ENCODE peak calls at places on chromosomes 4 and X, in four cellular contexts. M is tibial nerve, L is WERI-Rb-1, C is SK-N-SH. O is an unnamed sample.

GRCh38 chr4:184471872-184472539 is 2.3 kb downstream of the IRF2 start:
- DNase-seq in M (no peak), L (peak), C (peak), O (peak)

GRCh38 chr4:96317924-96318323 is 478.0 kb downstream of the PDHA2 start:
- DNase-seq in M (no peak), L (no peak), C (no peak), O (no peak)

GRCh38 chr4:135256111-135256510 is 1054.5 kb upstream of the PABPC4L start:
- DNase-seq in M (no peak), L (no peak), C (no peak), O (peak)

GRCh38 chr4:24856586-24856985 is 56.3 kb downstream of the CCDC149 start:
- DNase-seq in M (no peak), L (peak), C (peak), O (peak)

GRCh38 chrX:103249805-103250204 is 5.2 kb downstream of the TCEAL8 start:
- DNase-seq in M (no peak), L (no peak), C (no peak), O (no peak)

GRCh38 chrX:77910108-77910840 is at the start of gene ATP7A:
- DNase-seq in M (peak), L (peak), C (peak), O (peak)

GRCh38 chr4:161841759-161842158 is 322.0 kb downstream of the FSTL5 start:
- DNase-seq in M (no peak), L (peak), C (no peak), O (no peak)

GRCh38 chr4:54230479-54231418 is 1.7 kb downstream of the PDGFRA start:
- DNase-seq in M (peak), L (no peak), C (peak), O (peak)

GRCh38 chr4:3248811-3249661 is at the start of gene MSANTD1:
- DNase-seq in M (no peak), L (no peak), C (peak), O (peak)

GRCh38 chr4:148065069-148065468 is 333.2 kb downstream of the ARHGAP10 start:
- DNase-seq in M (no peak), L (no peak), C (no peak), O (peak)

GRCh38 chr4:5638976-5639375 is 69.4 kb downstream of the EVC2 start:
- DNase-seq in M (no peak), L (no peak), C (no peak), O (peak)

DNA sequence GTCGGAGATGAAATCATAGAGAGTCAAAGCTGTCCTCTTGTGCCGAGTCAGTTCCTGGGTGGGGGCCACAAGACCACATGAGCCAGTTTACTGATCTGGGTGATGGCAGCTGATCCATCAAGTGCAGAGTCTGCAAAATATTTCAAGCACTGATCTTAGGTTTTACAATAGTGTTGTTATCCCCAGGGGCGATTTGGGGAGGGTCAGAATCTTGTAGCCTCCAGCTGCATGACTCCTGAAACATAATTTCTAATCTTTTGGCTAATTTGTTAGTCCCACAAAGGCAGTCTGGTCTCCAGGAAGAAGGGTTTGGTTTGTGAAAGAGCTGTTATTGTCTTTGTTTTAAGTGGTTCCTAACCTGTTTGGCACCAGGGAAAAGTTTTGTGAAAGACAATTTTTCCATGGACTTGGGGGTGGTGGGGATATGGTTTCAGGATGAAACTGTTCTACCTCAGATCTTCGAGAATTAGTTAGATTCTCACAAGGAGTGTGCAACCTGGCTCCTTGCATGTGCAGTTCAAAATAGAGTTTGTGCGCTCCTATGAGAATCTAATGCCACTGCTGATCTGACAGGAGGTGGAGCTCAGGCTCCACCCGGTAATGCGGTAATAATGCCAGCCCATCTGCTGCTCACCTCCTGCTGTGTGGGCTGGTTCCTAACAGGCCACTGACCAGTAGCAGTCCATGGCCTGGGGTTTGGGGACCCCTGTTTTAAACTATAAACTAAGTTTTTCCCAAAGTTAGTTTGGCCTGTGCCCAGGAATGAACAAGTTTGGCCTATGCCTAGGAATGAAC is 29.2 kb downstream of the METAP1 start:
- DNase-seq in M (no peak), L (peak), C (no peak), O (no peak)
- TF ChIP-seq CTCF in M (no peak), L (peak), C (no peak), O (no peak)

GRCh38 chr4:114364857-114365256 is 233.8 kb upstream of the UGT8 start:
- DNase-seq in M (no peak), L (no peak), C (no peak), O (peak)
- H3K4me3 ChIP-seq in M (no peak), L (no peak), C (no peak), O (no peak)

GRCh38 chrX:9530848-9531274 is 66.0 kb downstream of the TBL1X start:
- DNase-seq in M (peak), L (peak), C (peak), O (peak)

GRCh38 chrX:9529223-9529622 is 64.4 kb downstream of the TBL1X start:
- DNase-seq in M (no peak), L (no peak), C (no peak), O (no peak)

GRCh38 chrX:9525511-9526248 is 60.8 kb downstream of the TBL1X start:
- DNase-seq in M (no peak), L (no peak), C (no peak), O (no peak)

GRCh38 chrX:9526965-9527364 is 62.1 kb downstream of the TBL1X start:
- DNase-seq in M (no peak), L (no peak), C (no peak), O (no peak)

GRCh38 chrX:9528498-9528897 is 63.6 kb downstream of the TBL1X start:
- DNase-seq in M (no peak), L (no peak), C (no peak), O (no peak)
- H3K27ac ChIP-seq in M (no peak), L (no peak), C (no peak), O (no peak)

DNA sequence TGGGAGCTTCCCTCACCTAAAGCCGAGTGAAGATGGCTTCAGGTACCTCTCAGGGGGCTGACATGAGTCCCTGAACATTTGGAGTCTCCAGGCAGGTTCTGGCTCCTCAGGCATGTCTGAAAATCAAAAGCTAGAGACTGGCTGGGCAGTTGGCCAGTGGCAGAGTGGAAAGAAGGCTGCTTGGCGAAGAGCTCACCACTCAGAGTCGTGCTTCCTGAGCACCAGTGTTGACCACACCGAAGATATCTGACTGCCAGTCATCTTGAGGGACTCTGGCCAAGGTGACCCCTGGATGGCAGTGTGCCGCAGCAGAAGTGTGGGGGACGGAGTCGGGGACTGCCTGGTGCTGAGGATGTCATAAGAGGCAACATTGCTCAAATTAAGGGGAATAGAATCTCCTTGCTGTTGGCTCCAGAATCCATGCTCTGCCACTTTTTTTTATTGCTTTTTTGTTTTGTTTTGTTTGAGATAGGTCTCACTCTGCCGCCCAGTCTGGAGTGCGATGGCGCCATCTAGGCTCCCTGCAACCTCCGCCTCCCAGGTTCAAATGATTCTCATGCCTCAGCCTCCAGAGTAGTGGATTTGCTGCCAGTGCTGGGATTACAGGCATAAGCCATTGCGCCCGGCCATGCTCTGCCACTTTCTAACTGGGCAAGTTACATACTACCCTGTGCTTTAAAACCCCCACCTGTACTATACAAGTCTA is 172.5 kb upstream of the GATB start:
- DNase-seq in M (no peak), L (peak), C (no peak), O (no peak)
- TF ChIP-seq CTCF in M (no peak), L (no peak), C (no peak), O (no peak)

O was measured in brain microvascular endothelial cell.